ENCODE peak calls at places on chromosomes 13 and 19, in nine cellular contexts. C is SK-N-SH, S is esophagus muscularis mucosa, Z is suprapubic skin, R is upper lobe of left lung, N is GM12878, X is K562, H is transverse colon, L is H1. K is an unnamed sample.

GRCh38 chr13:43797869-43798268 is 11.1 kb upstream of the ENOX1 start:
- DNase-seq in N (no peak), L (no peak), C (no peak), H (no peak), X (no peak), R (no peak), Z (no peak), S (no peak), K (no peak)

GRCh38 chr19:39053276-39054090 is 21.1 kb upstream of the FBXO27 start:
- DNase-seq in N (no peak), L (no peak), R (no peak), H (peak; percentile 45), C (no peak), S (no peak), Z (no peak), X (no peak), K (peak; percentile 59)

GRCh38 chr13:108176685-108177274 is 38.6 kb downstream of the LIG4 start:
- DNase-seq in H (peak; percentile 37), R (no peak), L (peak; percentile 81), Z (no peak), N (no peak), S (no peak), C (peak; percentile 46), X (peak; percentile 25), K (peak; percentile 31)

GRCh38 chr13:37085656-37086055 is 19.8 kb downstream of the CSNK1A1L start:
- DNase-seq in R (no peak), H (no peak), C (no peak), X (no peak), L (no peak), N (no peak), S (no peak), Z (no peak), K (no peak)

GRCh38 chr13:25371608-25372274 is at the start of gene ATP8A2:
- DNase-seq in R (no peak), Z (no peak), N (no peak), C (peak; percentile 82), X (peak; percentile 47), H (no peak), S (no peak), L (peak; percentile 67), K (no peak)

GRCh38 chr13:45015300-45015699 is 26.0 kb downstream of the GPALPP1 start:
- DNase-seq in Z (no peak), X (no peak), C (no peak), H (no peak), N (no peak), L (no peak), S (no peak), R (no peak), K (no peak)

GRCh38 chr19:14511245-14511625 is 7.0 kb downstream of the DNAJB1 start:
- DNase-seq in L (no peak), S (no peak), X (no peak), Z (no peak), C (no peak), H (no peak), N (no peak), R (no peak), K (no peak)

GRCh38 chr19:44890366-44891015 is 563 bp upstream of the TOMM40 start:
- DNase-seq in C (peak; percentile 90), Z (no peak), S (no peak), N (peak; percentile 100), L (peak; percentile 99), X (peak; percentile 93), H (no peak), R (peak; percentile 99), K (no peak)

GRCh38 chr13:47426126-47426849 is 529.4 kb upstream of the HTR2A start:
- DNase-seq in H (peak; percentile 7), Z (peak; percentile 61), C (no peak), N (no peak), L (no peak), X (no peak), R (peak; percentile 34), S (no peak), K (no peak)

GRCh38 chr13:33639158-33639557 is 178.8 kb upstream of the RFC3 start:
- DNase-seq in N (no peak), H (peak; percentile 22), C (no peak), L (no peak), S (no peak), R (no peak), X (no peak), Z (peak; percentile 74), K (no peak)

GRCh38 chr19:43534811-43535761 is 2.1 kb downstream of the ZNF575 start:
- DNase-seq in Z (peak; percentile 78), L (peak; percentile 89), C (peak; percentile 60), S (no peak), R (peak; percentile 32), H (peak; percentile 64), X (no peak), N (no peak), K (peak; percentile 68)

GRCh38 chr19:21143428-21143827 is 1.6 kb downstream of the ZNF431 start:
- DNase-seq in X (no peak), R (no peak), S (no peak), H (no peak), N (no peak), Z (no peak), C (no peak), L (no peak), K (no peak)

GRCh38 chr19:45812297-45812696 is 2.8 kb downstream of the RSPH6A start:
- DNase-seq in X (no peak), L (no peak), R (no peak), N (no peak), Z (no peak), H (no peak), C (no peak), S (no peak), K (no peak)

GRCh38 chr19:5961969-5962945 is 15.7 kb downstream of the RANBP3 start:
- DNase-seq in C (no peak), L (no peak), R (peak; percentile 89), S (no peak), N (no peak), Z (no peak), H (peak; percentile 75), X (no peak), K (peak; percentile 76)

GRCh38 chr19:41263850-41264580 is at the start of gene HNRNPUL1:
- DNase-seq in L (peak; percentile 100), C (peak; percentile 98), S (peak; percentile 100), H (peak; percentile 99), X (peak; percentile 95), N (peak; percentile 100), R (peak; percentile 98), Z (peak; percentile 99), K (peak; percentile 98)

DNA sequence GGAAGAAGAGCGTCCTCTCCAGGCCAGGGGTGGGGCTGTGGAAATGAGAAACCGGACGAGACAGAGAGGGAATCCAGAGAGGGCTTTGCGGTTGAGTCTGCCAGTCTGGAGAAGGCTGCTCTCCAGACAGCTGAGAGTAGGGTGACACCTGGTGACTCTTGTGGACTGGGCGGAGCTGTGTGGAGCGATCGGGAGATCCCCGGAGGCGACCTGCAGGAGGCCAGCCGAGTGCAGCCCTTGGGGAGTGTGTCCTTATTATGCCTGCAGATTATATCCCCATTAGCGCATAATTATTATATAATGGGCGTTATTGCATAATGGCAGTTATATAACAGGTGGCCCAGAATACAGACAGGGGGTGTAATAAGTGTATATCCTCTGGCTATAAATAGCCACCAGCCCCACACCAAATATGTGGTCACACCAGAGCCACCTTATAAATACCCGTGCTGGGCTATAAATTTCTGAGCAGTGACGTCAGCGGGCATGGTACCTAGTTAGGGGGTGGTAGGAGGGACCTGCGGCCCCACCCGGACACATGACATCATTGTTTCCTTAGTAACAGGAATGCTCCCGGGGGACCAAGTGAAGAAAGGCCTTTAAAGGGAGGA is 41.2 kb downstream of the NFIX start:
- DNase-seq in H (peak; percentile 81), R (peak; percentile 86), S (no peak), N (no peak), C (no peak), Z (no peak), X (no peak), L (no peak), K (peak; percentile 66)
- TF ChIP-seq POLR2AphosphoS5 in H (peak; percentile 34), R (peak; percentile 70), S (no peak), N (no peak), C (no peak), Z (no peak), X (no peak), L (no peak), K (no peak)

GRCh38 chr19:1008268-1009042 is 8.2 kb downstream of the GRIN3B start:
- DNase-seq in H (no peak), N (no peak), Z (no peak), S (no peak), L (no peak), R (no peak), C (no peak), X (no peak), K (no peak)

GRCh38 chr19:1004803-1005664 is 4.8 kb downstream of the GRIN3B start:
- DNase-seq in X (no peak), N (no peak), H (no peak), Z (no peak), C (no peak), L (no peak), S (no peak), R (no peak), K (no peak)

GRCh38 chr19:1007399-1007745 is 7.2 kb downstream of the GRIN3B start:
- DNase-seq in L (no peak), N (no peak), S (no peak), X (no peak), R (no peak), C (no peak), Z (no peak), H (no peak), K (no peak)

GRCh38 chr19:1007852-1008251 is 7.6 kb downstream of the GRIN3B start:
- DNase-seq in L (no peak), R (no peak), X (no peak), C (no peak), Z (no peak), N (no peak), H (no peak), S (no peak), K (no peak)

GRCh38 chr19:1006711-1007398 is 6.6 kb downstream of the GRIN3B start:
- DNase-seq in L (no peak), R (no peak), N (no peak), S (no peak), X (no peak), Z (no peak), C (no peak), H (no peak), K (no peak)
- TF ChIP-seq EP300 in L (no peak), R (no peak), N (no peak), S (no peak), X (no peak), Z (no peak), C (no peak), H (no peak), K (no peak)

GRCh38 chr13:69856331-69856730 is 251.3 kb upstream of the ATXN8OS start:
- DNase-seq in N (no peak), S (no peak), L (no peak), H (no peak), R (no peak), X (no peak), Z (no peak), C (no peak), K (no peak)
- H3K4me3 ChIP-seq in N (no peak overlapping the region), S (no peak overlapping the region), L (no peak overlapping the region), H (no peak overlapping the region), R (no peak overlapping the region), X (no peak overlapping the region), Z (no peak overlapping the region), C (no peak overlapping the region), K (no peak overlapping the region)

GRCh38 chr13:41064493-41064892 is 3.2 kb downstream of the WBP4 start:
- DNase-seq in N (no peak), H (no peak), L (no peak), C (no peak), R (no peak), Z (no peak), S (no peak), X (no peak), K (no peak)
- TF ChIP-seq POLR2AphosphoS5 in N (no peak), H (no peak), L (no peak), C (no peak), R (no peak), Z (no peak), S (no peak), X (no peak), K (no peak)

K was measured in stomach.